ENCODE peak calls at places on chromosomes 16 and 17, in eight cellular contexts. V is PC-9; M is stimulated activated effector memory CD8-positive, alpha-beta T cell treated with anti-CD3 and anti-CD28 coated beads, Interleukin-12 subunit alpha, Interleukin-12 subunit beta, amount 100 ng/mL, for 72 hours; W is HS-5; T is GM12892; B is choroid plexus epithelial cell; U is RWPE1; K is NAMALWA. O is an unnamed sample.

GRCh38 chr17:27849474-27850185 is 43.5 kb downstream of the LYRM9 start:
- DNase-seq in W (no peak), T (no peak), V (no peak), M (no peak), U (no peak), K (no peak), B (no peak), O (no peak)

GRCh38 chr17:14794961-14795360 is 470.2 kb downstream of the PMP22 start:
- DNase-seq in M (no peak), B (no peak), W (no peak), K (no peak), V (no peak), U (no peak), T (no peak), O (no peak)

GRCh38 chr17:17682293-17682736 is 1.1 kb downstream of the RAI1 start:
- DNase-seq in U (no peak), W (no peak), M (peak; percentile 64), T (peak; percentile 68), K (peak; percentile 52), V (peak; percentile 47), B (no peak), O (no peak)

GRCh38 chr17:72205357-72205756 is 84.5 kb downstream of the SOX9 start:
- DNase-seq in U (no peak), M (no peak), V (no peak), K (no peak), T (no peak), B (no peak), W (no peak), O (no peak)

GRCh38 chr17:19978206-19978802 is 676 bp upstream of the AKAP10 start:
- DNase-seq in B (no peak), T (no peak), U (no peak), V (no peak), K (no peak), W (no peak), M (no peak), O (no peak)

GRCh38 chr16:83552193-83552592 is 255.6 kb upstream of the HSBP1 start:
- DNase-seq in T (no peak), V (no peak), W (peak; percentile 36), B (peak; percentile 62), M (no peak), K (no peak), U (peak; percentile 23), O (no peak)

GRCh38 chr16:3187798-3188674 is at the start of gene OR1F1:
- DNase-seq in K (no peak), M (no peak), T (no peak), V (peak; percentile 72), U (no peak), B (peak; percentile 53), W (no peak), O (no peak)

GRCh38 chr17:79955167-79955549 is 80.5 kb downstream of the TBC1D16 start:
- DNase-seq in T (no peak), U (no peak), K (no peak), B (no peak), V (no peak), W (no peak), M (no peak), O (no peak)

GRCh38 chr16:66508261-66508913 is 41.5 kb downstream of the TK2 start:
- DNase-seq in K (no peak), M (no peak), B (no peak), U (peak; percentile 96), W (no peak), V (peak; percentile 80), T (no peak), O (no peak)

GRCh38 chr16:86019446-86020047 is 120.6 kb downstream of the IRF8 start:
- DNase-seq in K (peak; percentile 25), W (no peak), V (no peak), U (no peak), B (no peak), M (no peak), T (no peak), O (no peak)

GRCh38 chr17:45070809-45071208 is 9.7 kb downstream of the NMT1 start:
- DNase-seq in V (no peak), T (no peak), B (no peak), K (no peak), M (no peak), U (no peak), W (no peak), O (no peak)

GRCh38 chr17:19392303-19392702 is 5.3 kb upstream of the MFAP4 start:
- DNase-seq in V (no peak), U (no peak), W (no peak), T (no peak), B (no peak), M (no peak), K (no peak), O (no peak)

GRCh38 chr16:77787452-77787851 is 912 bp upstream of the VAT1L start:
- DNase-seq in K (no peak), U (no peak), B (no peak), V (no peak), M (no peak), W (no peak), T (no peak), O (no peak)

GRCh38 chr17:39080416-39081179 is 70.8 kb downstream of the PLXDC1 start:
- DNase-seq in T (no peak), U (no peak), M (no peak), W (no peak), V (no peak), K (no peak), B (peak; percentile 45), O (no peak)

GRCh38 chr17:31431795-31432658 is 40.6 kb downstream of the RAB11FIP4 start:
- DNase-seq in T (no peak), V (peak; percentile 78), W (no peak), K (no peak), B (no peak), M (no peak), U (no peak), O (no peak)

GRCh38 chr17:70256751-70257150 is 87.4 kb downstream of the KCNJ2 start:
- DNase-seq in T (no peak), V (no peak), K (no peak), M (no peak), U (no peak), B (no peak), W (no peak), O (no peak)

GRCh38 chr16:89290887-89291286 is 73.4 kb downstream of the ZNF778 start:
- DNase-seq in T (no peak), W (no peak), U (no peak), B (no peak), M (no peak), K (no peak), V (no peak), O (no peak)